ENCODE peak calls at places on chromosomes 11 and 22, in six cellular contexts. F, N, L, A, D and T are unnamed samples. For H3K4me1, the result is how much of the 10 kb centered on the place peaks cover.

GRCh38 chr11:86781546-86781945 is 18.8 kb upstream of the PRSS23 start:
- DNase-seq in N (no peak), D (no peak), A (no peak), L (no peak), F (no peak), T (no peak)

GRCh38 chr22:21688341-21688705 is 22.5 kb downstream of the PPIL2 start:
- DNase-seq in L (no peak), D (no peak), A (no peak), N (no peak), F (no peak), T (no peak)

GRCh38 chr22:30578481-30578880 is 4.0 kb upstream of the GAL3ST1 start:
- DNase-seq in L (no peak), A (no peak), F (no peak), D (no peak), N (no peak), T (no peak)

GRCh38 chr11:84714316-84714780 is 912.8 kb downstream of the DLG2 start:
- DNase-seq in F (peak), D (peak), N (peak), L (no peak), A (no peak), T (peak)

GRCh38 chr11:118224512-118225180 is at the start of gene JAML:
- DNase-seq in F (no peak), N (no peak), D (no peak), A (no peak), L (no peak), T (no peak)

GRCh38 chr11:790721-791564 is 1.1 kb upstream of the CEND1 start:
- DNase-seq in F (peak), L (no peak), D (no peak), N (peak), A (no peak), T (no peak)

GRCh38 chr11:1003159-1003558 is 33.4 kb downstream of the MUC6 start:
- DNase-seq in F (no peak), N (no peak), L (no peak), A (no peak), D (no peak), T (no peak)

GRCh38 chr11:97717922-97718321 is 1302.8 kb upstream of the CNTN5 start:
- DNase-seq in N (no peak), L (no peak), D (no peak), F (no peak), A (no peak), T (no peak)

GRCh38 chr11:132103006-132103405 is 732.6 kb downstream of the NTM start:
- DNase-seq in L (no peak), N (no peak), A (no peak), F (no peak), D (no peak), T (no peak)

GRCh38 chr22:40392618-40393017 is 22.2 kb downstream of the SGSM3 start:
- DNase-seq in L (no peak), D (no peak), A (no peak), N (no peak), F (no peak), T (no peak)

GRCh38 chr22:20998411-20999336 is 3.2 kb downstream of the THAP7 start:
- DNase-seq in N (no peak), F (no peak), L (no peak), A (no peak), D (no peak), T (no peak)

GRCh38 chr11:102046841-102047240 is 396 bp upstream of the CFAP300 start:
- DNase-seq in N (no peak), F (no peak), L (no peak), A (no peak), D (no peak), T (no peak)

GRCh38 chr11:19344661-19345518 is 104.1 kb upstream of the E2F8 start:
- DNase-seq in F (peak), L (no peak), N (peak), A (peak), D (peak), T (peak)

GRCh38 chr22:42433754-42434153 is 1.6 kb upstream of the NFAM1 start:
- DNase-seq in D (no peak), L (no peak), F (no peak), A (no peak), N (no peak), T (no peak)

GRCh38 chr11:30049214-30049613 is 32.4 kb upstream of the KCNA4 start:
- DNase-seq in D (no peak), F (no peak), L (no peak), A (no peak), N (no peak), T (no peak)
- TF ChIP-seq CTCF in D (peak), F (no peak), L (no peak), A (no peak), N (no peak), T (peak)

DNA sequence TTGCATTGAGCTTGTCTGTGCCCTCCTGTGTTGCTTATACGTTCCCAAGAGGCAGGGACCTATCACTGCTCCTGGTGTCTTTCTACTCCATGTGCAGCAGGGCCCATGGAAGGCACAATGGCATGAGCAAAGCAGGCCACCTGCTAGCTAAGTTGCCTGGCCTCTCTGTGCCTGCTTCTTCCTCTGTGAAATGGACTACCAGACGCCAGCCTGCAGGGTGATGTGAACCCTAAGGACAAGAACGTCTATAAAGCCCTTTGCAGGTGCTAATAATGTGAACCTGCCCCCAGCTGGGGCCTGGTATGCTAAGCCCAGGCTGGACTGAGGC is 4.1 kb downstream of the GUCD1 start:
- DNase-seq in A (no peak), L (no peak), D (no peak), N (no peak), F (no peak), T (no peak)
- H3K27ac ChIP-seq in A (no peak), L (no peak), D (peak), N (no peak), F (no peak), T (peak)

GRCh38 chr11:12767577-12767976 is 93.4 kb downstream of the TEAD1 start:
- DNase-seq in F (no peak), A (no peak), L (no peak), N (no peak), D (no peak), T (no peak)
- H3K4me1 ChIP-seq in F (under half), A (under half), L (under half), N (under half), D (half or more), T (half or more)

DNA sequence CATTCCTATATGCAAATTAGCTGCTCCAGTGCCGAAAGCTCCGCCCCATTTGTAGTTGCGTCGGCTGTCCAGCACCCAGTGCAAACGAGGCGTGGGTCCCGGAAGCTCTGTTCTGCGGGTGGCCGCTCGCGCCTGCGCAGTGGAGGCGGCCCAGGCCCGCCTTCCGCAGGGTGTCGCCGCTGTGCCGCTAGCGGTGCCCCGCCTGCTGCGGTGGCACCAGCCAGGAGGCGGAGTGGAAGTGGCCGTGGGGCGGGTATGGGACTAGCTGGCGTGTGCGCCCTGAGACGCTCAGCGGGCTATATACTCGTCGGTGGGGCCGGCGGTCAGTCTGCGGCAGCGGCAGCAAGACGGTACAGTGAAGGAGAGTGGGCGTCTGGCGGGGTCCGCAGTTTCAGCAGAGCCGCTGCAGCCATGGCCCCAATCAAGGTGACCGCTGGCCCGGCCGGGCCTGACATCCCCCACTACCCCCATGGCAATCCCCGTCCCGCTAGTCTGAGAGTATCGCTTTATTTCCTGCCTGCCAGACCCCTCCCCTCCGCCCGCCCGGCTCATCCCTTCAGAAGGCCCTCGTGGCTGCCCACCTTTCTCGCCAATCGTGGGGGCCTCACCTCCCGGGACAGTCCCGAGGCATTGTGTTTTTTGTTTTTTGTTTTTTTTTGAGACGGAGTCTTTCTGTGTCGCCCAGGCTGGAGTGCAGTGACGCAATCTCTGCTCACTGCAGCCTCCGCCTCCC is at the start of gene PRDX5:
- DNase-seq in A (peak), D (peak), N (peak), F (peak), L (peak), T (peak)
- TF ChIP-seq CTCF in A (peak), D (peak), N (no peak), F (peak), L (peak), T (peak)

GRCh38 chr22:39301108-39301507 is 18.3 kb downstream of the RPL3 start:
- DNase-seq in N (no peak), F (no peak), D (no peak), A (no peak), L (no peak), T (no peak)

GRCh38 chr22:39301926-39302325 is 17.5 kb downstream of the RPL3 start:
- DNase-seq in D (no peak), F (peak), N (no peak), A (no peak), L (no peak), T (no peak)

GRCh38 chr22:39299829-39300178 is 19.6 kb downstream of the RPL3 start:
- DNase-seq in L (no peak), N (peak), F (peak), D (peak), A (no peak), T (peak)

GRCh38 chr22:39298194-39298987 is 21.0 kb downstream of the RPL3 start:
- DNase-seq in D (no peak), F (peak), A (no peak), N (no peak), L (no peak), T (no peak)

GRCh38 chr22:39300198-39300830 is 19.1 kb downstream of the RPL3 start:
- DNase-seq in N (peak), L (no peak), F (peak), A (peak), D (peak), T (peak)
- H3K27ac ChIP-seq in N (no peak), L (peak), F (no peak), A (peak), D (peak), T (peak)

GRCh38 chr11:2382129-2382517 is 5.0 kb downstream of the CD81 start:
- DNase-seq in A (no peak), L (peak), F (no peak), D (no peak), N (no peak), T (no peak)

GRCh38 chr11:2381494-2382128 is 4.5 kb downstream of the CD81 start:
- DNase-seq in F (no peak), L (no peak), A (no peak), N (no peak), D (peak), T (no peak)

GRCh38 chr11:2383823-2384722 is 7.0 kb downstream of the CD81 start:
- DNase-seq in L (peak), F (no peak), N (no peak), A (no peak), D (no peak), T (no peak)

GRCh38 chr11:2384723-2385041 is 7.6 kb downstream of the CD81 start:
- DNase-seq in N (no peak), D (no peak), A (no peak), F (no peak), L (peak), T (no peak)

DNA sequence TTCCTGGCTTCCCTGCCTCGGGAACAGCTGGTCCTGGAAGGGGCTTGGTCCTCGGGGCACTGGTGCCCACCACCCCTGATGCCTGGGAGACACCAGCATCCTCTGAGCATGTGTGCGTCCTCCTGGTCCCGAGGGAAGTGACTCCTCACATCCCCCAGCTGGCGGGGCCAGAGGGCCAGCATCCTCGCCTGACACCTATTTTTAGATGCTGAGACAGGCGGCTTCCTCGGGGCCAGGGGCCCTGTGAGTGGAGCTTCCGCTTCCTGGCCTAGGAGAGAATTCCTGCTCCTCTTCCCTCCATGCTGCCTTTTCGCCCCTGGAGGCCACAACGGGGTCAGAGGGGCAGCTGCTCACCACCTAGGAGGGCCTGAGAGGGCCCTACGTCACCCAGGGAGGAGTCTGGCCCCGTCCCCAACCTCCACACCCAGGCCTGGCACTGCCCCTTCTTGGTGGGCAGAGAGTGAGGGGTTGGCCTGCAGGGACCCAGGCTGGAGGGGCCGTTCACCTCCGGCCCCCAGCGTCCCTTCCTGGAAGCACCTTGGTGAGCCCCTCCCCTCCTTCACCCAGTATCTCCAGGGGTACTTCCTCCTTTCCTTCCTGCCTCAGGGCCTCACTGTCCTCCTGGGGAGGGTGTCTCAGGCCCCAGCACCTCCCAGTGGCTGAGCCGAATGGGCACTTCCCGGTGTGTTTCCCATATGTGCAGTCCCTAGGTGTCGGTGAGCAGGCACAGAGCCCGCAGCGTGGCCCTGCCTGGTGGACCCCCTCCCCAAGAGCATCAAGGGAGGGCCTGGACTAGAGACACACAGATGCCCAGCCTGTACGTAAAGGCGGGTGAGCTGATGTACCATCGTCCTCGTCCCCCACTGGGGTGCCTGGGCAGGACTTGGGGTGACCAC is 6.1 kb downstream of the CD81 start:
- DNase-seq in F (no peak), D (peak), A (no peak), N (peak), L (peak), T (peak)
- H3K4me1 ChIP-seq in F (under half), D (half or more), A (half or more), N (half or more), L (half or more), T (half or more)

GRCh38 chr22:19859861-19860510 is 5.3 kb upstream of the GNB1L start:
- DNase-seq in L (no peak), N (no peak), D (no peak), A (no peak), F (no peak), T (no peak)
- TF ChIP-seq CTCF in L (no peak), N (no peak), D (no peak), A (no peak), F (no peak), T (no peak)

DNA sequence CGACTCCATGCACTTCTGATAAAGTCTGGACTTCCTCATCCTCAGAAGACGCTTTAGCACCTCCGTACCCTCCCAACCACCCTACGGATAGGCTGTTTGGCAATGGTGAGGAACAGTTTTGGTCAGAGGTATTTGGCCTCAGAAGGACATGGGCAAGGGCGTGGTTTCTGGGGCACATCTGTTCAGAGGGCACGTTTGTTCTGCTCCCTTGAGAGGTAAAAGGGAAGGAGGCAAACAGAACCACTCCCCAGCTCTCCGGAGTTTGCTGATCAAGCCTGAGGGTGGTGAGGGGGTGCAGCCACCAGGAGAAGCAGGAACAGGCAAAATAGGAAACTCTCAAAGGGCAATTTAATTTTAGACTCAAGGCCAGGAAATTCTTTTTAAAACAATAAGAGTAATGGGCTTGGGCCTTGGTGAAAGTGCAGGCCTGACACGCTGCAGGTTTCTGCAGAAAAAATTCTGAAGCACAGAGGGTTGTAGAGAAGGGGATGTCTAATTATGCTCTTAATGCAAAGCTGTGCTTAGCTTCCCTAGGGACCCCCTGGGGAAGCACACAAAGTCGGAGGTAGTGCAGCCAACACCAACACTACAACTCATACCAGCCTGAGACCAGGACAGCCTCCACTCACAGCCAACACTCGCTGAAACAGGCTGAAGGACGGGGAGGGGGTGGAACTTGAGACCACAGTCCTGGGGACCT is 23.3 kb downstream of the ETS1 start:
- DNase-seq in F (no peak), A (no peak), L (no peak), D (no peak), N (no peak), T (no peak)
- H3K27ac ChIP-seq in F (no peak), A (no peak), L (no peak), D (peak), N (no peak), T (peak)